ENCODE peak calls at places on chromosomes 1 and 21, in five cellular contexts. I is suprapubic skin, B is adrenal gland, D is AG04449, Q is heart right ventricle. V is an unnamed sample.

GRCh38 chr1:33060579-33061083 is 20.3 kb upstream of the AZIN2 start:
- DNase-seq in I (no peak), B (peak), D (peak), Q (peak), V (no peak)

GRCh38 chr1:229714964-229715603 is 89.0 kb downstream of the URB2 start:
- DNase-seq in I (no peak), B (no peak), D (no peak), Q (no peak), V (peak)

GRCh38 chr1:168583571-168583970 is 7.2 kb downstream of the XCL1 start:
- DNase-seq in I (no peak), B (no peak), D (no peak), Q (no peak), V (no peak)

GRCh38 chr1:212467843-212468482 is 35.2 kb downstream of the NENF start:
- DNase-seq in I (no peak), B (no peak), D (no peak), Q (no peak), V (no peak)

GRCh38 chr1:113551728-113552127 is 161.4 kb downstream of the MAGI3 start:
- DNase-seq in I (no peak), B (no peak), D (no peak), Q (no peak), V (no peak)

GRCh38 chr1:25692560-25692959 is 76.0 kb downstream of the MAN1C1 start:
- DNase-seq in I (no peak), B (no peak), D (no peak), Q (no peak), V (no peak)

GRCh38 chr1:37257646-37258045 is 216.7 kb upstream of the ZC3H12A start:
- DNase-seq in I (no peak), B (no peak), D (no peak), Q (no peak), V (no peak)

GRCh38 chr1:30379684-30380624 is 343.4 kb downstream of the MATN1 start:
- DNase-seq in I (peak), B (peak), D (peak), Q (no peak), V (peak)

GRCh38 chr21:43865471-43866181 is 603 bp downstream of the AGPAT3 start:
- DNase-seq in I (no peak), B (peak), D (no peak), Q (peak), V (peak)

GRCh38 chr1:227072991-227073390 is 132.9 kb downstream of the COQ8A start:
- DNase-seq in I (no peak), B (no peak), D (no peak), Q (no peak), V (no peak)

GRCh38 chr21:44966135-44967081 is 26.6 kb downstream of the SLX9 start:
- DNase-seq in I (no peak), B (no peak), D (no peak), Q (peak), V (no peak)

GRCh38 chr1:84406209-84406917 is 8.1 kb downstream of the DNASE2B start:
- DNase-seq in I (no peak), B (no peak), D (no peak), Q (no peak), V (peak)

GRCh38 chr1:196309386-196309785 is 298.9 kb downstream of the KCNT2 start:
- DNase-seq in I (no peak), B (no peak), D (no peak), Q (no peak), V (no peak)

GRCh38 chr1:99264201-99265021 is at the start of gene PLPPR4:
- DNase-seq in I (peak), B (peak), D (no peak), Q (peak), V (peak)

GRCh38 chr1:58592521-58593134 is 15.6 kb upstream of the TACSTD2 start:
- DNase-seq in I (no peak), B (peak), D (peak), Q (peak), V (no peak)

GRCh38 chr1:200372095-200372884 is 37.5 kb downstream of the ZNF281 start:
- DNase-seq in I (no peak), B (no peak), D (peak), Q (no peak), V (no peak)

GRCh38 chr1:118081387-118081786 is 103.6 kb downstream of the SPAG17 start:
- DNase-seq in I (no peak), B (no peak), D (no peak), Q (no peak), V (no peak)

GRCh38 chr1:118074101-118074500 is 110.9 kb downstream of the SPAG17 start:
- DNase-seq in I (no peak), B (no peak), D (no peak), Q (no peak), V (no peak)

GRCh38 chr1:118075116-118075515 is 109.9 kb downstream of the SPAG17 start:
- DNase-seq in I (no peak), B (no peak), D (no peak), Q (no peak), V (no peak)

GRCh38 chr1:118082984-118083383 is 102.0 kb downstream of the SPAG17 start:
- DNase-seq in I (no peak), B (no peak), D (no peak), Q (no peak), V (no peak)

DNA sequence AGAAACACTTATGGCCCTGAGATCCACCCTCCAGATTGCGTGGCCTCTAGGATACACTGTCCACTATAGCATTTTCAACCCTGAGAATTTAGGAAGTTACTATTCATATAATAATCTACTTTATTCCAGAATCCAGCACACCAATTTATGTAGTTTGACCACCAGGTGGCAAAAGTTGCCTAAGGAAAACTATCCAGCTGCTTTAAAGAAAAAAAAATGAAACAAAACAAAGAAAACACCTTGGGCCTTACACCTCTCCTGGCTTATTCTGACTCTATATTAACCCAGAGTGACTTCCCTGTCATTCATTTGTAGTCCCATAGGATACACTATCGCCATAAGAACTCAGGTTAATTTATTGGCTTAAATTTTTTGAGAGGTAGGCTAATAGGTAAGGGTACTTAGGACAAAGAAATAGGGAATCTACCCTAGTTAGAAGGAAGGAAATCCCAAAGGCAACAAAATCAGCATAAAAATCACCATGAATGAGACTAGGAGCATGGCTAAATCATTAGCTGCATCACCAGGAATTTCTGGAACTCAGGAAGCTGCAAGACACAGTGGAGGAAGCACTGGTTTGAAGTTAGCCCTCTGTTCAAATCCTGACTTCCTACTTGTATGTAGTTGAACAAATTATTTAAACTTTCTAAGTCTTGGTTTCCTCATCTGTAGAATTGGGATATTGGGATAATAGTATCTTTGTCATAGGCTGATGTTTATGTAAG is 107.5 kb downstream of the SPAG17 start:
- DNase-seq in I (no peak), B (peak), D (no peak), Q (no peak), V (peak)
- H3K4me3 ChIP-seq in I (no peak), B (no peak), D (no peak), Q (no peak), V (no peak)

GRCh38 chr1:162689745-162690671 is 57.7 kb downstream of the DDR2 start:
- DNase-seq in I (no peak), B (no peak), D (no peak), Q (peak), V (no peak)

GRCh38 chr1:162688521-162688920 is 56.3 kb downstream of the DDR2 start:
- DNase-seq in I (no peak), B (peak), D (no peak), Q (no peak), V (no peak)

GRCh38 chr1:162691999-162692575 is 59.8 kb downstream of the DDR2 start:
- DNase-seq in I (no peak), B (no peak), D (no peak), Q (no peak), V (no peak)

GRCh38 chr1:162688931-162689330 is 56.7 kb downstream of the DDR2 start:
- DNase-seq in I (no peak), B (peak), D (no peak), Q (no peak), V (no peak)

DNA sequence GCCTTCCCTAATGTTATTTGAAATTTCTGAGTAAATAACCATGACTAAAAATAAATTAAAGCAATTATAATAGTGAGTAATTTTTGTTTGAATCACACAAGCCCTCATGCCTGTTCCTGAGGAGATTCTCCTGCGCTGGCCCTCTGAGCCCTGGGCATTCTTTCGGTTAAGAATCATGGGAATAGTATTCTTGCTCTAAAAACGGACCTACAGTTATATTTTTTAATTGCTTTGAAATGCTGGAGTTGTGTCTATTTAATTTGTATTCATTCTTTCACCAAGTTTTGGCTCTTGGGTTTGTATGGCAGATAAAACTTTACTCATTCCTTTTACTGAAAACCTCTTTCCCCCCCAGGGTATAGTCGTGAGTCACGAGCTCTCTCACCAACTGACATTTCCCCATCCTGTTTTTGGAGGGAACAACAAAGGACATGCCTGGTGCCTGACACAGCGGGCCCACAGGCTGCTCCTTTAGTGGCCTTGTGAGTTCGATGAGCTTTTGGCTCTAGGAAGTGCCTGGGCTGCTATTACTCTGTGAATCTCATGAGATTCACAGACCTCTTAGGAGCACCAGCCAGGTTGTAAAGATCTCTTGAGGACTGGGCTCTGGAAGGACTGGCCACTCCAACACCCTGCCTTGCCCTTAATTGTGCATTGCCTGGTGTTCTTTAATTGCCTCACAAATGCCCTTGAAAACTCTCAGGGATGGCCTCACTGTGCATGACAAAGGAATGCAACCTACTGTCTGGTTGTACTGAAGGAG is 58.6 kb downstream of the DDR2 start:
- DNase-seq in I (peak), B (peak), D (peak), Q (peak), V (no peak)
- H3K4me3 ChIP-seq in I (no peak), B (no peak), D (no peak), Q (no peak), V (no peak)

GRCh38 chr1:111271464-111271801 is 19.2 kb upstream of the CHIA start:
- DNase-seq in I (no peak), B (no peak), D (no peak), Q (no peak), V (no peak)
- H3K4me3 ChIP-seq in I (no peak), B (no peak), D (no peak), Q (no peak), V (no peak)

DNA sequence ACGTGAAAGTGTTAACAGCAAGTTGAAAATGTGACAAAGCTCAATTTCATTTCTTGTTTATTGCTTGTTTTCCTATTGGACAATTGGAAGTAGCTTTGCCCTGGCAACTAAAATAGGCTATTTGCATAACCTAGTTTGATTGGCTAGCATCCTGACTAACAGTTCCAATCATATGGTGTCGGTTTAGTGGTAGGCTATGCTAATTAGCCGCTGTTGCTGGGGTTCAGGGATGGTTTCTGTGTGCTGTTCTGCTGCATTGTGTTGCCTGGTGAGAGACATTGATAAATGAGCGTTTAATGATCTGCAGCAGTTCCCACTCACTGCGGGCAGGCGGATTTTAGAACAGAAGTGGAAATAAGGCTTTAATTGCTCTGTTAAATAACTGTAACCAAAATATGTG is 68.5 kb downstream of the DYRK1A start:
- DNase-seq in I (no peak), B (peak), D (peak), Q (no peak), V (no peak)
- H3K4me3 ChIP-seq in I (no peak), B (no peak), D (no peak), Q (no peak), V (no peak)

GRCh38 chr1:155137129-155137528 is 1.5 kb downstream of the SLC50A1 start:
- DNase-seq in I (no peak), B (no peak), D (no peak), Q (no peak), V (no peak)
- H3K4me3 ChIP-seq in I (peak), B (no peak), D (peak), Q (peak), V (peak)

DNA sequence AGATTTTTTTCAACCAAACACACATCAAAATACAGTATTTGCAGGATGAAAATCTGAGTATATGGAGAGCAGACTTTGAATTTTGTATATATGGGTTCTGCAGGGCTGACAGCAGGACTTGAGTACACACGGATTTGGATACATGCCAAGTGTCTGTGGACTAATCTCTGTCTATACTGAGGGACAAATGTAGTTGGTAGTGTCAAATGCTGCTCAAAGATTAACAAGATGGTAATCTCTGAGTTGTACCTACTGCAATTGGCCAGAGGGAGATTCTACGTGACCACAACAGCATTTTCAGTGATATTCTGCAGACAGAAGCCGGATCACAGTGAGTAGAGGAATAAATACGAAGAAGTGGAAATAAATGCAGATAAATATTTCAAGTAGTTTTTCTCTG is 43.4 kb downstream of the SHCBP1L start:
- DNase-seq in I (no peak), B (no peak), D (no peak), Q (no peak), V (no peak)
- H3K4me3 ChIP-seq in I (no peak), B (no peak), D (no peak), Q (no peak), V (no peak)

DNA sequence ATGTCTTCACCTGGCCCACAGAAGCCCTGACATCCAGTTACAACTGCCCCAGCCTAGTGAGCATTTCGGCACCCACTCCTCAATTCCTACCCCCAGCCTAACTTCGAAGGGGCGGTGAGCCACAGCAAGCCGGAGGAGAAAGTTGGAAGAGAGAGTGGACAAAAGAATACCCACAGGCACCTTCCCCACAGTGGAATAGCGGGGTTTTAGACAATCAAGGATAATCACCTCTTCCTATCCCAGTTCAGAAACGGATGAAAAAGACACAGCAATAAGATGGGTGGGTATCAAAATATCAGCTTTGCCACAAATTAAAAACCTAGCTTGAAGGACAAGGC is 1.3 kb upstream of the LSS start:
- DNase-seq in I (no peak), B (no peak), D (no peak), Q (no peak), V (no peak)
- H3K4me3 ChIP-seq in I (peak), B (no peak), D (peak), Q (peak), V (peak)

V was measured in colonic mucosa.